ENCODE peak calls at places on chromosomes 12 and 14, in eight cellular contexts. B is choroid plexus epithelial cell, H is A549, K is AG04449, G is RWPE1, F is pancreas, L is GM13976, P is nephron progenitor cell. U is an unnamed sample.

GRCh38 chr12:12176402-12176801 is 90.4 kb downstream of the LRP6 start:
- DNase-seq in B (no peak), H (no peak), K (no peak), G (no peak), F (no peak), L (peak), P (no peak), U (no peak)

GRCh38 chr14:53452005-53452678 is 299.0 kb upstream of the DDHD1 start:
- DNase-seq in B (no peak), H (no peak), K (no peak), G (no peak), F (no peak), L (no peak), P (no peak), U (no peak)

GRCh38 chr12:116876151-116876869 is 4.9 kb downstream of the HRK start:
- DNase-seq in B (no peak), H (no peak), K (no peak), G (no peak), F (no peak), L (no peak), P (peak), U (no peak)

GRCh38 chr12:113269257-113269943 is 48.1 kb downstream of the TPCN1 start:
- DNase-seq in B (no peak), H (no peak), K (no peak), G (no peak), F (no peak), L (no peak), P (no peak), U (no peak)

GRCh38 chr12:25965682-25966081 is 7.2 kb downstream of the RASSF8 start:
- DNase-seq in B (no peak), H (no peak), K (no peak), G (no peak), F (no peak), L (no peak), P (no peak), U (no peak)

GRCh38 chr14:33455998-33456397 is 494.9 kb downstream of the EGLN3 start:
- DNase-seq in B (no peak), H (no peak), K (no peak), G (no peak), F (no peak), L (no peak), P (no peak), U (no peak)

GRCh38 chr12:27966870-27967269 is 5.7 kb downstream of the PTHLH start:
- DNase-seq in B (peak), H (peak), K (peak), G (peak), F (no peak), L (no peak), P (no peak), U (no peak)

GRCh38 chr14:84937449-84937848 is 592.5 kb upstream of the FLRT2 start:
- DNase-seq in B (peak), H (no peak), K (no peak), G (no peak), F (peak), L (no peak), P (no peak), U (no peak)

GRCh38 chr12:45789025-45789424 is 59.5 kb downstream of the ARID2 start:
- DNase-seq in B (peak), H (peak), K (peak), G (no peak), F (no peak), L (no peak), P (no peak), U (no peak)

GRCh38 chr14:103916636-103917262 is 11.5 kb upstream of the TDRD9 start:
- DNase-seq in B (no peak), H (no peak), K (no peak), G (no peak), F (no peak), L (no peak), P (no peak), U (no peak)

GRCh38 chr14:93464271-93464670 is 33.5 kb downstream of the UNC79 start:
- DNase-seq in B (no peak), H (no peak), K (no peak), G (no peak), F (no peak), L (no peak), P (no peak), U (no peak)

GRCh38 chr12:91215940-91216454 is 33.4 kb upstream of the DCN start:
- DNase-seq in B (no peak), H (peak), K (peak), G (no peak), F (no peak), L (no peak), P (no peak), U (no peak)

GRCh38 chr14:50452979-50453705 is 56.5 kb upstream of the CDKL1 start:
- DNase-seq in B (peak), H (no peak), K (peak), G (peak), F (no peak), L (no peak), P (no peak), U (no peak)

GRCh38 chr14:24274101-24274543 is 2.7 kb upstream of the RABGGTA start:
- DNase-seq in B (no peak), H (no peak), K (no peak), G (peak), F (peak), L (peak), P (no peak), U (peak)

GRCh38 chr14:74620497-74620921 is 8.5 kb upstream of the LTBP2 start:
- DNase-seq in B (peak), H (peak), K (peak), G (peak), F (no peak), L (no peak), P (no peak), U (peak)

GRCh38 chr14:63249112-63249511 is 44.9 kb downstream of the RHOJ start:
- DNase-seq in B (peak), H (no peak), K (no peak), G (no peak), F (no peak), L (no peak), P (no peak), U (no peak)

GRCh38 chr14:46818147-46818546 is 166.6 kb upstream of the RPL10L start:
- DNase-seq in B (no peak), H (no peak), K (no peak), G (no peak), F (no peak), L (no peak), P (no peak), U (no peak)

GRCh38 chr14:58367296-58367695 is 28.4 kb upstream of the TOMM20L start:
- DNase-seq in B (peak), H (no peak), K (no peak), G (no peak), F (no peak), L (no peak), P (no peak), U (no peak)

GRCh38 chr14:58362798-58363412 is 32.8 kb upstream of the TOMM20L start:
- DNase-seq in B (peak), H (peak), K (no peak), G (peak), F (no peak), L (peak), P (no peak), U (no peak)
- TF ChIP-seq CTCF in B (peak), H (peak), K (peak), G (peak), F (peak), L (peak), P (peak), U (no peak)

GRCh38 chr14:106883218-106883692 is 1356.9 kb downstream of the TMEM121 start:
- DNase-seq in B (peak), H (peak), K (no peak), G (no peak), F (peak), L (peak), P (peak), U (peak)
- TF ChIP-seq CTCF in B (peak), H (no peak), K (peak), G (peak), F (peak), L (peak), P (no peak), U (peak)

DNA sequence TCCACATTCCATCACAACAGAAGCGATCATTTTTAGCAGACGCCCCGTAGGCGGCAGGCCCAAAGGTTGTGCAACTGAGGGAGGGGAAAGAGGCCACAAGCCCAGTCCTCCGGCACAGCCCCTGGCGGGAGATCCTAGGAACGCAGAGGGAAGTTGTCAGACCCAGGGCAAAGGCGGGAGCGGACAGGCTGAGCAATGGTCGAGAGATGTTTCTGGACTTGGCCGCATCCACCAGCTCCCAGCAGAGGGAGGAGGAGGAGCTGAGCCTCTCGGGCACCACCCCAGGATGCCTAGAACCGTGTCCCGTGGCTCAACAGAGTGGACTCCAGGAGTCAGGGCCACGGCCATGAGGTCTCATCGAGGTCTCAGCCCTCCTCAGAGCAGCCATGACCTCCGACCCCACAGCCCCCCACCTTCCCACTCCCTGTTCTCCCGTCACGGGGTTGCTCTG is 38.0 kb upstream of the GALNT9 start:
- DNase-seq in B (peak), H (no peak), K (no peak), G (no peak), F (no peak), L (no peak), P (no peak), U (no peak)
- TF ChIP-seq CTCF in B (peak), H (no peak), K (no peak), G (no peak), F (no peak), L (no peak), P (no peak), U (no peak)

GRCh38 chr12:111789779-111790178 is 23.0 kb downstream of the ALDH2 start:
- DNase-seq in B (no peak), H (no peak), K (no peak), G (no peak), F (no peak), L (no peak), P (no peak), U (no peak)

GRCh38 chr12:111784953-111785352 is 18.2 kb downstream of the ALDH2 start:
- DNase-seq in B (no peak), H (no peak), K (no peak), G (no peak), F (no peak), L (no peak), P (no peak), U (no peak)

GRCh38 chr12:111785651-111786050 is 18.9 kb downstream of the ALDH2 start:
- DNase-seq in B (no peak), H (no peak), K (no peak), G (no peak), F (no peak), L (no peak), P (no peak), U (no peak)

GRCh38 chr12:111791507-111791906 is 24.8 kb downstream of the ALDH2 start:
- DNase-seq in B (no peak), H (no peak), K (no peak), G (no peak), F (no peak), L (no peak), P (no peak), U (no peak)

GRCh38 chr12:111788178-111788654 is 21.5 kb downstream of the ALDH2 start:
- DNase-seq in B (peak), H (peak), K (no peak), G (peak), F (peak), L (peak), P (no peak), U (no peak)
- TF ChIP-seq CTCF in B (peak), H (peak), K (peak), G (peak), F (peak), L (peak), P (no peak), U (no peak)

DNA sequence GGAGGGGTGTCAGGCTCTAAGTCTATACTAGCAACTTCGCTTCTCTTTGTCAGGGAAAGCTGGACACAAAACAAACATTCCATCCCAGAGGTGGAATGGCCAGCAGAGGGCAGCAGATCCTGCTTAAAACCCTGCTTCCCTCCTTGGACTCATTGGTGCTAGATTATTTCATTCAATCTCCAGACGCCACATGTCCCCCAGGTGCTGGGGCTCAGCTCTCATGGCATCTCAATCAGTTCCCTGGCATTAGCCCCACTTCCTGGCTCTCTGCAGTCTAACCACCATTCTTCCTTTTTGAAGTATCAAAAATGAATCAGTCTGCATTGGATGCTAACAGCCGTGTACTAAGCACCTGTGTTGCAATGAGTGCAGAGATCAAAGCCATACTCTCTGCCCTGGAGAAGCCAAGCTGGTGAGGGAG is 8.1 kb upstream of the PPP1R1A start:
- DNase-seq in B (peak), H (peak), K (no peak), G (peak), F (peak), L (peak), P (peak), U (peak)
- TF ChIP-seq CTCF in B (peak), H (peak), K (peak), G (peak), F (peak), L (peak), P (peak), U (peak)

GRCh38 chr14:72554994-72555608 is 338.8 kb downstream of the DPF3 start:
- DNase-seq in B (no peak), H (no peak), K (no peak), G (no peak), F (no peak), L (no peak), P (no peak), U (no peak)
- TF ChIP-seq CTCF in B (peak), H (no peak), K (no peak), G (no peak), F (no peak), L (no peak), P (no peak), U (no peak)